ENCODE peak calls at places on chromosomes 7 and 10, in four cellular contexts. F, N, R and B are unnamed samples.

GRCh38 chr7:73621168-73622063 is 2.9 kb downstream of the MLXIPL start:
- DNase-seq in R (no peak), F (no peak), N (no peak), B (no peak)

GRCh38 chr10:5891009-5891408 is 966 bp downstream of the FBH1 start:
- DNase-seq in R (no peak), N (no peak), F (no peak), B (no peak)

GRCh38 chr7:50657341-50657873 is 92.2 kb upstream of the DDC start:
- DNase-seq in R (no peak), F (no peak), N (no peak), B (peak; percentile 52)

GRCh38 chr7:146626912-146627311 is 510.3 kb downstream of the CNTNAP2 start:
- DNase-seq in F (no peak), N (no peak), R (no peak), B (no peak)

GRCh38 chr10:18737841-18738240 is 78.6 kb downstream of the ARL5B start:
- DNase-seq in N (peak; percentile 82), F (no peak), R (no peak), B (peak; percentile 27)

GRCh38 chr7:8490391-8490790 is 57.0 kb downstream of the NXPH1 start:
- DNase-seq in R (no peak), N (no peak), F (no peak), B (no peak)

GRCh38 chr7:29923231-29923630 is 66.4 kb downstream of the SCRN1 start:
- DNase-seq in N (no peak), F (no peak), R (no peak), B (no peak)

GRCh38 chr7:91286432-91286831 is 22.2 kb downstream of the FZD1 start:
- DNase-seq in N (no peak), R (no peak), F (no peak), B (no peak)

GRCh38 chr10:91360434-91360833 is 49.7 kb upstream of the HECTD2 start:
- DNase-seq in N (no peak), F (peak; percentile 13), R (no peak), B (no peak)